ENCODE peak calls at places on chromosomes 1 and 21, in eight cellular contexts. K is thoracic aorta; L is CD8-positive, alpha-beta memory T cell; E is substantia nigra; I is MCF 10A; D is NCI-H69; S is Kasumi-1; P is vagina. X is an unnamed sample.
A peak's percentile ranks its signal among the peaks of the same experiment; 100 is the strongest.

GRCh38 chr1:207519505-207520399 is 23.8 kb downstream of the CR1 start:
- DNase-seq in K (no peak), L (no peak), E (no peak), I (no peak), D (no peak), S (no peak), P (no peak), X (no peak)

GRCh38 chr1:221284028-221284427 is 404.8 kb downstream of the HLX start:
- DNase-seq in K (no peak), L (no peak), E (no peak), I (peak; percentile 65), D (peak; percentile 90), S (no peak), P (no peak), X (no peak)

GRCh38 chr1:26287033-26287711 is 7.3 kb downstream of the SH3BGRL3 start:
- DNase-seq in K (no peak), L (peak; percentile 88), E (no peak), I (no peak), D (no peak), S (peak; percentile 77), P (no peak), X (no peak)

GRCh38 chr1:116154536-116154935 is 43.3 kb downstream of the MAB21L3 start:
- DNase-seq in K (no peak), L (no peak), E (no peak), I (no peak), D (no peak), S (no peak), P (peak; percentile 75), X (no peak)

GRCh38 chr21:34534522-34534921 is 22.5 kb upstream of the KCNE1 start:
- DNase-seq in K (no peak), L (no peak), E (peak; percentile 28), I (no peak), D (peak; percentile 77), S (no peak), P (no peak), X (no peak)

GRCh38 chr1:54014009-54014629 is 3.9 kb downstream of the LDLRAD1 start:
- DNase-seq in K (no peak), L (no peak), E (no peak), I (no peak), D (no peak), S (no peak), P (no peak), X (no peak)

GRCh38 chr1:32498751-32499150 is 33.9 kb downstream of the ZBTB8B start:
- DNase-seq in K (no peak), L (no peak), E (no peak), I (no peak), D (no peak), S (no peak), P (no peak), X (no peak)

GRCh38 chr1:44059181-44059661 is 28.0 kb upstream of the SLC6A9 start:
- DNase-seq in K (no peak), L (no peak), E (no peak), I (no peak), D (no peak), S (no peak), P (no peak), X (no peak)

GRCh38 chr1:164622057-164622840 is 63.3 kb downstream of the PBX1 start:
- DNase-seq in K (no peak), L (no peak), E (no peak), I (no peak), D (peak; percentile 27), S (no peak), P (no peak), X (no peak)

GRCh38 chr1:220368352-220369265 is 96.4 kb upstream of the RAB3GAP2 start:
- DNase-seq in K (no peak), L (no peak), E (no peak), I (peak; percentile 42), D (peak; percentile 30), S (no peak), P (peak; percentile 79), X (no peak)

GRCh38 chr1:224223819-224224714 is 41.0 kb downstream of the DEGS1 start:
- DNase-seq in K (no peak), L (no peak), E (no peak), I (peak; percentile 91), D (peak; percentile 79), S (no peak), P (no peak), X (no peak)

GRCh38 chr1:31938184-31938975 is at the start of gene PTP4A2:
- DNase-seq in K (peak; percentile 70), L (peak; percentile 85), E (peak; percentile 86), I (peak; percentile 97), D (peak; percentile 94), S (peak; percentile 90), P (peak; percentile 97), X (peak; percentile 82)

GRCh38 chr1:200741808-200742207 is 3.1 kb downstream of the CAMSAP2 start:
- DNase-seq in K (no peak), L (no peak), E (no peak), I (peak; percentile 38), D (peak; percentile 55), S (no peak), P (no peak), X (no peak)

GRCh38 chr1:225651376-225651871 is 1.5 kb downstream of the ENAH start:
- DNase-seq in K (no peak), L (no peak), E (no peak), I (peak; percentile 81), D (peak; percentile 69), S (no peak), P (no peak), X (no peak)

GRCh38 chr1:84504580-84505021 is 1.6 kb upstream of the SPATA1 start:
- DNase-seq in K (no peak), L (no peak), E (no peak), I (peak; percentile 46), D (peak; percentile 16), S (peak; percentile 13), P (no peak), X (no peak)

GRCh38 chr1:237875291-237875690 is 15.4 kb downstream of the ZP4 start:
- DNase-seq in K (no peak), L (no peak), E (no peak), I (peak; percentile 46), D (no peak), S (no peak), P (no peak), X (no peak)

GRCh38 chr1:55418208-55418607 is 203.0 kb upstream of the USP24 start:
- DNase-seq in K (no peak), L (no peak), E (no peak), I (no peak), D (no peak), S (no peak), P (no peak), X (no peak)

GRCh38 chr1:187157115-187157514 is 328.4 kb downstream of the PLA2G4A start:
- DNase-seq in K (no peak), L (no peak), E (no peak), I (peak; percentile 8), D (no peak), S (no peak), P (no peak), X (no peak)

GRCh38 chr21:39184050-39184980 is 1.1 kb upstream of the PSMG1 start:
- DNase-seq in K (no peak), L (no peak), E (no peak), I (peak; percentile 6), D (peak; percentile 49), S (peak; percentile 31), P (no peak), X (no peak)

GRCh38 chr1:212858461-212859265 is 588 bp downstream of the FLVCR1 start:
- DNase-seq in K (no peak), L (peak; percentile 53), E (peak; percentile 31), I (peak; percentile 64), D (peak; percentile 76), S (no peak), P (no peak), X (peak; percentile 14)

GRCh38 chr1:114153051-114153620 is 533 bp downstream of the SYT6 start:
- DNase-seq in K (no peak), L (no peak), E (no peak), I (no peak), D (peak; percentile 6), S (no peak), P (no peak), X (no peak)

GRCh38 chr1:112982853-112983539 is 27.0 kb upstream of the SLC16A1 start:
- DNase-seq in K (no peak), L (no peak), E (no peak), I (no peak), D (no peak), S (no peak), P (no peak), X (no peak)

X was measured in prostate gland.